ENCODE peak calls at places on chromosomes 6 and 20, in seven cellular contexts. I is fibroblast of mammary gland, N is neural crest cell, A is pancreas, D is sigmoid colon, F is GM06990, T is astrocyte of the spinal cord. L is an unnamed sample.

GRCh38 chr6:117167520-117168271 is 97.7 kb upstream of the VGLL2 start:
- DNase-seq in T (peak), I (no peak), N (no peak), A (no peak), F (no peak), D (no peak), L (peak)

GRCh38 chr6:108736832-108737231 is 111.4 kb upstream of the ARMC2 start:
- DNase-seq in T (peak), D (no peak), I (peak), N (no peak), A (no peak), F (no peak), L (peak)

GRCh38 chr20:50475879-50476292 is 34.3 kb upstream of the PTPN1 start:
- DNase-seq in F (no peak), A (no peak), N (no peak), D (no peak), I (peak), T (peak), L (no peak)

GRCh38 chr6:12538881-12539357 is 177.6 kb upstream of the PHACTR1 start:
- DNase-seq in A (peak), D (no peak), F (no peak), N (no peak), T (peak), I (no peak), L (no peak)

GRCh38 chr20:50042370-50043313 is 59.9 kb downstream of the SNAI1 start:
- DNase-seq in T (no peak), N (no peak), A (no peak), I (no peak), F (no peak), D (no peak), L (no peak)

GRCh38 chr20:21520702-21521595 is 7.1 kb upstream of the NKX2-2 start:
- DNase-seq in F (no peak), N (peak), D (no peak), I (peak), T (no peak), A (no peak), L (no peak)

GRCh38 chr6:5078121-5078695 is 6.9 kb upstream of the PPP1R3G start:
- DNase-seq in D (no peak), A (no peak), F (no peak), I (peak), N (no peak), T (no peak), L (no peak)

GRCh38 chr6:13334953-13335352 is 6.6 kb upstream of the TBC1D7 start:
- DNase-seq in F (no peak), N (no peak), D (no peak), A (no peak), I (no peak), T (no peak), L (no peak)

GRCh38 chr6:112195166-112195565 is 59.2 kb downstream of the LAMA4 start:
- DNase-seq in T (no peak), A (no peak), I (no peak), N (no peak), D (no peak), F (no peak), L (no peak)

GRCh38 chr6:134347916-134348805 is 30.2 kb upstream of the SGK1 start:
- DNase-seq in I (peak), D (no peak), N (no peak), F (no peak), A (no peak), T (peak), L (peak)

GRCh38 chr6:41785689-41786450 is 1.6 kb upstream of the TOMM6 start:
- DNase-seq in A (peak), I (no peak), D (no peak), F (no peak), T (peak), N (no peak), L (no peak)

GRCh38 chr6:11258260-11259237 is 26.1 kb upstream of the NEDD9 start:
- DNase-seq in F (no peak), D (no peak), T (peak), A (no peak), I (no peak), N (no peak), L (no peak)

GRCh38 chr20:17614176-17614811 is 44.4 kb downstream of the DSTN start:
- DNase-seq in T (peak), F (no peak), N (no peak), A (peak), I (peak), D (peak), L (no peak)

GRCh38 chr20:51338692-51339440 is 203.7 kb downstream of the NFATC2 start:
- DNase-seq in N (no peak), D (no peak), A (no peak), I (peak), F (no peak), T (peak), L (no peak)

GRCh38 chr6:28522594-28523557 is 2.8 kb upstream of the GPX5 start:
- DNase-seq in I (no peak), D (no peak), A (no peak), T (no peak), F (no peak), N (no peak), L (no peak)

GRCh38 chr6:42981866-42982265 is 2.5 kb upstream of the PPP2R5D start:
- DNase-seq in A (no peak), N (no peak), D (no peak), T (no peak), I (peak), F (no peak), L (no peak)

GRCh38 chr6:162778603-162779002 is 50.8 kb downstream of the PACRG start:
- DNase-seq in F (no peak), A (no peak), I (no peak), D (no peak), N (no peak), T (no peak), L (no peak)

GRCh38 chr6:26216015-26216885 is 129.0 kb downstream of the HFE start:
- DNase-seq in N (peak), T (peak), I (peak), F (peak), D (peak), A (no peak), L (peak)

GRCh38 chr20:44166008-44166407 is 21.0 kb downstream of the JPH2 start:
- DNase-seq in T (peak), D (no peak), F (no peak), A (no peak), N (no peak), I (peak), L (no peak)

GRCh38 chr6:140594806-140595128 is 1220.3 kb upstream of the CITED2 start:
- DNase-seq in D (no peak), T (no peak), A (no peak), N (no peak), I (no peak), F (no peak), L (no peak)

GRCh38 chr6:85451586-85452306 is 1.9 kb downstream of the NT5E start:
- DNase-seq in I (no peak), D (no peak), N (no peak), F (no peak), T (no peak), A (no peak), L (no peak)

GRCh38 chr6:85452441-85452881 is 2.6 kb downstream of the NT5E start:
- DNase-seq in A (no peak), I (peak), F (no peak), T (peak), N (no peak), D (no peak), L (no peak)

GRCh38 chr6:85450578-85450884 is 648 bp downstream of the NT5E start:
- DNase-seq in N (no peak), T (no peak), I (no peak), D (no peak), F (no peak), A (no peak), L (no peak)

GRCh38 chr6:85449388-85449817 is 480 bp upstream of the NT5E start:
- DNase-seq in I (peak), A (no peak), N (peak), T (peak), F (no peak), D (peak), L (peak)

GRCh38 chr6:85449818-85450577 is at the start of gene NT5E:
- DNase-seq in T (peak), F (peak), I (peak), N (peak), D (peak), A (peak), L (peak)
- TF ChIP-seq CTCF in T (no peak), F (peak), I (no peak), N (no peak), D (no peak), A (no peak), L (no peak)

GRCh38 chr6:3372184-3372846 is 84.5 kb downstream of the SLC22A23 start:
- DNase-seq in N (no peak), I (no peak), T (no peak), D (peak), A (no peak), F (no peak), L (no peak)
- TF ChIP-seq CTCF in N (peak), I (peak), T (peak), D (no peak), A (no peak), F (no peak), L (no peak)

GRCh38 chr20:47855799-47856198 is 70.5 kb upstream of the SULF2 start:
- DNase-seq in N (no peak), I (no peak), A (no peak), F (no peak), D (no peak), T (no peak), L (no peak)

GRCh38 chr20:47857142-47857993 is 72.1 kb upstream of the SULF2 start:
- DNase-seq in T (no peak), A (no peak), D (peak), I (peak), F (no peak), N (no peak), L (peak)

GRCh38 chr20:47857994-47858557 is 72.8 kb upstream of the SULF2 start:
- DNase-seq in T (no peak), D (peak), N (no peak), I (peak), F (no peak), A (no peak), L (peak)

GRCh38 chr20:47851774-47852173 is 66.5 kb upstream of the SULF2 start:
- DNase-seq in F (no peak), D (no peak), I (no peak), T (no peak), N (no peak), A (no peak), L (no peak)

DNA sequence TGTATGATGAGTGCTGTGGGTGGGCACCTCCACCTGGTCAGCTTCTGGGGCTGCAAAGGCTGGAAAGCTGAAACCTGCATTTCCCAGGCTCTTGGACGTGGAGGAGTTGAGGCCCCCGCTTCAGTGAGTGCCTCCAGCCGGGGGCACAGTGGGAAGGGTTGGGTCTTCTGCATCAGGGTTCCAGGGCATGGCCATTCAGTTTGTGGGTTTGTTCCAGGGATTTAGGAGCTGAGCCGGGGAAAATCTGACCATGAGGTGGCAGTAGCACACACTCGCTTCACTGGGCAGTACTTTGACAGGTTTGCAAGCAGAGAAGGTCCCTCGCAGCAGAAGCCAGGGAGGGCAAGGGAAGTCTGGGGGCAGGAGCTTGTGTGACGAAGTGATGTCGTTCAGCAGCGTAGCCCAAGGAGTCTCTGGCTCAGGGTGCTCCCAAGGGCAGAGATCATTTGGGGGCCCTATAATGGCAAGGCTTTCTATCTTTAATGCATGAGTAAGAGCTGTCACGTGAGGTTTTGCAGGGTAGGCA is 69.5 kb upstream of the SULF2 start:
- DNase-seq in T (peak), F (no peak), I (peak), D (no peak), N (peak), A (no peak), L (peak)
- TF ChIP-seq CTCF in T (peak), F (peak), I (peak), D (no peak), N (peak), A (no peak), L (peak)

GRCh38 chr6:37745748-37746147 is 48.1 kb upstream of the MDGA1 start:
- DNase-seq in T (no peak), F (no peak), D (no peak), N (no peak), I (no peak), A (no peak), L (no peak)
- TF ChIP-seq CTCF in T (no peak), F (no peak), D (no peak), N (no peak), I (no peak), A (no peak), L (no peak)

GRCh38 chr20:53149184-53149651 is 177.1 kb downstream of the TSHZ2 start:
- DNase-seq in N (no peak), I (no peak), T (no peak), A (no peak), F (no peak), D (no peak), L (no peak)

GRCh38 chr20:53149652-53150205 is 177.6 kb downstream of the TSHZ2 start:
- DNase-seq in I (no peak), F (no peak), A (no peak), T (no peak), D (no peak), N (no peak), L (no peak)

GRCh38 chr20:53150532-53150931 is 178.4 kb downstream of the TSHZ2 start:
- DNase-seq in I (no peak), T (no peak), D (no peak), A (no peak), N (no peak), F (no peak), L (no peak)

GRCh38 chr20:53154540-53154939 is 182.4 kb downstream of the TSHZ2 start:
- DNase-seq in N (no peak), A (no peak), F (peak), I (peak), T (peak), D (no peak), L (peak)

GRCh38 chr20:53152228-53152627 is 180.1 kb downstream of the TSHZ2 start:
- DNase-seq in F (no peak), T (no peak), I (no peak), D (no peak), A (no peak), N (no peak), L (no peak)
- TF ChIP-seq CTCF in F (no peak), T (no peak), I (no peak), D (no peak), A (no peak), N (no peak), L (no peak)

GRCh38 chr6:6913346-6913745 is 194.4 kb upstream of the RREB1 start:
- DNase-seq in F (no peak), D (no peak), T (no peak), A (no peak), I (no peak), N (no peak), L (no peak)

GRCh38 chr6:6910734-6911295 is 196.9 kb upstream of the RREB1 start:
- DNase-seq in T (no peak), A (no peak), F (no peak), D (no peak), N (no peak), I (no peak), L (no peak)

GRCh38 chr6:6915219-6915618 is 192.5 kb upstream of the RREB1 start:
- DNase-seq in D (no peak), N (no peak), A (no peak), I (peak), F (no peak), T (peak), L (peak)

GRCh38 chr6:6911391-6911790 is 196.4 kb upstream of the RREB1 start:
- DNase-seq in F (no peak), T (no peak), A (no peak), D (no peak), I (no peak), N (no peak), L (no peak)

DNA sequence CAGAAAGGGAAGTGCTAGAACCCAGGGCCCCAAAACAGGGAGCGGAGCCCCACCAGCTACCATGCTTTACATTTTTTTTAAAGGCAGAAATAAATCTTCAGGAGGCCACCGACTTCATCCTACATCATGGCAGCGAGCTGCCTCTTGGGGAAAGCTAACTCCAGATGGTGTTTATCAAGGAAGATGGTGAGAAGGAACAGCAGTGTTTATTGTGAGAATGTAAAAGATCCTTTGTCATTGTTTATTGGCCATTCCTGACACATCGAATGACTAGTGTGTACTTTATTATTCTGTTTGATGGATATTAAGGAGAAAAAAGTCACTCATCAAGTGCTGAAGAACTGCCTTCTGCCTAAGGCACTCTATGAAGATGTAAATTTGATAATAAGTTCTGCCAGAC is 194.9 kb upstream of the RREB1 start:
- DNase-seq in A (no peak), N (no peak), I (no peak), T (no peak), F (no peak), D (no peak), L (no peak)
- TF ChIP-seq CTCF in A (no peak), N (no peak), I (no peak), T (no peak), F (no peak), D (no peak), L (no peak)

DNA sequence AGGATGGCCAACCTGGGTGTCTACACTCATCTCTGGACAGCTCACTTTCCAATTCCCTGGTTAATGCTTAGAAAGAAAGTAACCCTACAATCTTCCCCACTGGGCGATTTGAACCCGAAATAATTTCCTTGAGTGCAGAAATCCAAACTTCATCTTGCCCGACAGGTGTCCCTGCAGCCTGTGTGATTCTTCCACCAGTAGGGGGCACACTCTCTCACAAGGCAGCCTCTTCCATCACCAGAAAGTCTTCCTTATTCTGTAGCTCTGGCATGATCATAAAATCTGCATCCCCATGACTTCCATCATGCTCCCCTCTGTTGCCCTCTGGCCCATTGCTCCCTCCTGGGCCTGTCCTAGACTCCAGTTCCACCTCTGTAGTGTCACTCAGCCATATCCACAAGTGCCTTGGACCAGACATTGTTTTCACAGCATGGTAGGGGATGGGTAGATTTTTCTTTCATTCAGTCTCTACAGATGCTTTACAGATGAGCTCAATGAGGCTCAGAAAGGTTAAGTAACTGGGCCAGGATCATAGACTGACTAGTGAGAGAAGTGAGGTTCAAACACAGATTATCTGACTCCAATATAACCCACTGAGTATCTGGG is 170.4 kb upstream of the SPTLC3 start:
- DNase-seq in D (no peak), I (no peak), A (no peak), N (no peak), F (no peak), T (no peak), L (no peak)
- TF ChIP-seq CTCF in D (no peak), I (no peak), A (no peak), N (peak), F (peak), T (no peak), L (peak)

GRCh38 chr6:113995632-113996031 is 24.7 kb upstream of the HDAC2 start:
- DNase-seq in F (no peak), I (peak), D (peak), T (peak), A (no peak), N (no peak), L (peak)

GRCh38 chr6:113997106-113997505 is 26.2 kb upstream of the HDAC2 start:
- DNase-seq in N (no peak), I (peak), A (no peak), D (no peak), T (peak), F (no peak), L (peak)

GRCh38 chr6:113998811-113999210 is 27.9 kb upstream of the HDAC2 start:
- DNase-seq in A (no peak), N (no peak), D (no peak), T (no peak), F (no peak), I (no peak), L (no peak)

GRCh38 chr6:114000066-114000465 is 29.1 kb upstream of the HDAC2 start:
- DNase-seq in N (no peak), T (peak), A (no peak), F (no peak), D (no peak), I (peak), L (peak)

DNA sequence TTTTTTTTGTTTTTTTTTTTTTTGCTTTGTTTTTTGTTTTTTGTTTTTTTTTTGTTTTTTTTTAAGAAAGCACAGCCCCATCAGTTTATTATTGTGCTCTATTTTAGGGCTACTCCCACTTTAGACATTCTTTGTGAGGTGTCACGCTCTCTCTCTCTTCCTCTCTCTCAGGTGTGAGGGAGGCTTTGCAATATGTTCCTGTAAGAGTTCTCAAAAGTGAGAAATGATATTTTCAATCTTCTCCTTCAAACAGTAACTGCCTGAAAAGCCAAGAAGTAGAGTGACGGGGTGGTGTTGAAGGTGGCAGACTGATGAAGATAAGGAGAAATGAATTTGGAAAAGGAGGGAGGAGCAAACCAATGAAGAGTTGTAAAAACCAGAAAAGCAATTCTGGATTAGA is 28.3 kb upstream of the HDAC2 start:
- DNase-seq in T (no peak), A (no peak), F (no peak), N (no peak), I (no peak), D (no peak), L (no peak)
- TF ChIP-seq CTCF in T (no peak), A (no peak), F (no peak), N (no peak), I (no peak), D (no peak), L (no peak)

GRCh38 chr6:34194770-34195169 is 41.9 kb upstream of the HMGA1 start:
- DNase-seq in N (no peak), F (no peak), D (no peak), T (no peak), I (no peak), A (no peak), L (no peak)
- TF ChIP-seq CTCF in N (no peak), F (no peak), D (no peak), T (peak), I (no peak), A (no peak), L (no peak)

GRCh38 chr20:35603695-35604443 is 11.8 kb upstream of the SPAG4 start:
- DNase-seq in D (peak), I (no peak), A (no peak), N (no peak), F (no peak), T (no peak), L (no peak)

GRCh38 chr20:35606127-35606526 is 9.5 kb upstream of the SPAG4 start:
- DNase-seq in N (no peak), A (no peak), F (no peak), I (no peak), T (no peak), D (peak), L (no peak)

GRCh38 chr20:35601990-35602389 is 13.6 kb upstream of the SPAG4 start:
- DNase-seq in F (no peak), I (no peak), N (no peak), T (no peak), D (peak), A (no peak), L (no peak)

GRCh38 chr20:35602851-35603495 is 12.7 kb upstream of the SPAG4 start:
- DNase-seq in F (no peak), T (no peak), A (no peak), D (peak), N (no peak), I (no peak), L (no peak)

DNA sequence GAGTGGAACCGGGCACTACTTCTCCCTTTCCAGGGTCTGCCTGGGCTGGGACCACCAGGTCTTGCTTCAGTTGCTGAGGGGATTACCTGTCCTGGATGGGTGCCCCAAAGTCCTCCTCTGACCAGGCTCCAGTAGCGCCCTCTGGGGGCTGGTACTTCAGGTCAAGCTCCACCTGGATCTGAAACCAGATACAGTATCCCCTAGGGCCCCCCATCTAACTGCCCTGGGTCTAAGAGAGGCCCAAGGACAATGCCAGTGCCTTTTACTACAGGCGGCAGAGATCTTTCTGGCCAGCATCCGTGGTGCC is 11.2 kb upstream of the SPAG4 start:
- DNase-seq in A (no peak), F (no peak), D (peak), T (no peak), I (no peak), N (no peak), L (no peak)
- TF ChIP-seq CTCF in A (no peak), F (peak), D (no peak), T (peak), I (peak), N (no peak), L (peak)

L was measured in mammary epithelial cell.